ENCODE peak calls at places on chromosomes 6 and 20, in nine cellular contexts. Z is cardiac muscle cell, L is psoas muscle, U is Peyer's patch, F is tibial artery, H is ovary, N is GM23248, M is brain microvascular endothelial cell, K is tibial nerve. P is an unnamed sample. For H3K36me3, the result is how much of the 10 kb centered on the place peaks cover.

GRCh38 chr6:33192105-33192646 is at the start of gene COL11A2:
- DNase-seq in M (no peak), Z (peak), N (no peak), F (no peak), K (no peak), L (peak), U (no peak), H (no peak), P (peak)

GRCh38 chr6:131761061-131761761 is 46.6 kb upstream of the ENPP1 start:
- DNase-seq in K (no peak), Z (no peak), H (no peak), F (no peak), N (peak), L (no peak), M (peak), U (no peak), P (no peak)

GRCh38 chr20:36768768-36769430 is 4.7 kb downstream of the DSN1 start:
- DNase-seq in N (peak), Z (no peak), H (no peak), F (no peak), M (no peak), K (no peak), L (no peak), U (no peak), P (no peak)

GRCh38 chr6:30855429-30856069 is 28.8 kb upstream of the DDR1 start:
- DNase-seq in F (no peak), U (no peak), H (no peak), L (no peak), M (no peak), Z (no peak), K (no peak), N (no peak), P (no peak)

GRCh38 chr6:9250852-9251251 is 815.5 kb upstream of the SLC35B3 start:
- DNase-seq in M (peak), N (peak), F (no peak), K (no peak), Z (peak), L (no peak), H (no peak), U (no peak), P (no peak)

GRCh38 chr20:44104807-44105517 is 82.0 kb downstream of the JPH2 start:
- DNase-seq in Z (peak), F (no peak), M (peak), K (no peak), U (no peak), L (no peak), N (peak), H (no peak), P (no peak)

GRCh38 chr20:19633985-19634384 is 124.1 kb upstream of the RIN2 start:
- DNase-seq in H (no peak), L (no peak), N (no peak), Z (peak), M (peak), K (no peak), F (no peak), U (no peak), P (no peak)

GRCh38 chr20:15296422-15296821 is 959.0 kb upstream of the FLRT3 start:
- DNase-seq in K (no peak), N (no peak), Z (no peak), U (no peak), F (no peak), M (no peak), L (no peak), H (no peak), P (no peak)

GRCh38 chr6:20870493-20870892 is 336.2 kb downstream of the CDKAL1 start:
- DNase-seq in F (no peak), L (no peak), K (no peak), H (no peak), M (no peak), N (no peak), U (no peak), Z (no peak), P (no peak)

GRCh38 chr20:63308218-63308911 is 15.4 kb downstream of the COL20A1 start:
- DNase-seq in N (no peak), F (no peak), K (no peak), L (no peak), U (no peak), M (no peak), Z (no peak), H (no peak), P (no peak)

GRCh38 chr6:156862711-156863110 is 85.5 kb downstream of the ARID1B start:
- DNase-seq in L (no peak), K (no peak), M (no peak), F (no peak), N (no peak), H (no peak), U (no peak), Z (no peak), P (no peak)

GRCh38 chr6:63307581-63308246 is 12.1 kb downstream of the LGSN start:
- DNase-seq in U (no peak), H (no peak), M (peak), K (no peak), N (peak), L (no peak), F (no peak), Z (peak), P (no peak)

GRCh38 chr6:44563397-44563796 is 175.9 kb downstream of the CDC5L start:
- DNase-seq in F (no peak), H (no peak), K (peak), Z (no peak), M (no peak), U (no peak), N (peak), L (no peak), P (no peak)

GRCh38 chr6:68635706-68636513 is 828 bp downstream of the ADGRB3 start:
- DNase-seq in Z (peak), F (peak), N (peak), K (no peak), H (no peak), M (peak), L (peak), U (no peak), P (no peak)

GRCh38 chr6:68633654-68634502 is 1.2 kb upstream of the ADGRB3 start:
- DNase-seq in M (no peak), N (no peak), K (no peak), F (no peak), H (no peak), L (no peak), U (no peak), Z (no peak), P (no peak)

GRCh38 chr6:68634503-68635411 is at the start of gene ADGRB3:
- DNase-seq in H (peak), K (peak), Z (peak), N (peak), M (peak), L (peak), F (peak), U (peak), P (peak)

GRCh38 chr6:68635412-68635705 is 277 bp downstream of the ADGRB3 start:
- DNase-seq in K (no peak), U (no peak), L (no peak), Z (no peak), N (no peak), M (no peak), H (no peak), F (no peak), P (no peak)

DNA sequence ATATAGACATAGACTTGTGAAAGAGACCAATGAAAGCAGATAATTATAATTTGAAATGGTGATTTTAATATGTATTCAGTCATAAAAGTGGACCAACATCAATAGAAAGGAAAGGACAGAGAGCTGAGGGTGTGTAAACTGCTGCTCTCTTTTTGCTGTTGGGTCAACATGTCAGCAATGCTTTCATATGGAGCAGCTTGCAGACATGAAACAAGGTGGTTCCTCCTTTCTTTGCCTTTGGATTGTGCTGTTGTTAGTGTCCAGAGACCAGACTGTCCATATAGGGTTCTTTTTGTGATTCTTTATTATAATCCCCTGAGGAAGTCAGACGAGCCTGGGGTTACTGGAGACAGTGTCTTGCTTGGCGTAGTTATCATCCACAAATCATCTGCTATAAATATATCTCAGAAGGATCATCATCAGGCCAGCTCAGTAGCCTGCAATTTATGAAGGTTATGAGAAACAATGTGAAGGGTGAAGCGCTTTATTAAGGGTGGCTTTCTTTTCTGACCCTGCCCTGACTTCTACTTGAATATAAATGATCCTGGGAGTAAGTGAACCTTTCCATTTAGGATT is 2.4 kb upstream of the ADGRB3 start:
- DNase-seq in F (no peak), H (no peak), Z (no peak), M (no peak), L (no peak), U (no peak), K (no peak), N (no peak), P (no peak)
- H3K4me3 ChIP-seq in F (no peak), H (no peak), Z (no peak), M (no peak), L (peak), U (no peak), K (no peak), N (no peak), P (no peak)

GRCh38 chr6:149014631-149015171 is 267.9 kb downstream of the UST start:
- DNase-seq in K (no peak), M (peak), F (no peak), Z (no peak), L (no peak), U (no peak), H (no peak), N (peak), P (no peak)
- H3K27ac ChIP-seq in K (no peak), M (peak), F (no peak), Z (no peak), L (no peak), U (no peak), H (no peak), N (peak), P (no peak)

GRCh38 chr20:3255728-3256127 is 16.7 kb upstream of the SLC4A11 start:
- DNase-seq in H (no peak), F (no peak), N (no peak), M (no peak), K (no peak), L (no peak), Z (no peak), U (no peak), P (no peak)
- H3K36me3 ChIP-seq in H (under half), F (half or more), N (under half), M (under half), K (under half), L (under half), Z (under half), U (under half), P (under half)

DNA sequence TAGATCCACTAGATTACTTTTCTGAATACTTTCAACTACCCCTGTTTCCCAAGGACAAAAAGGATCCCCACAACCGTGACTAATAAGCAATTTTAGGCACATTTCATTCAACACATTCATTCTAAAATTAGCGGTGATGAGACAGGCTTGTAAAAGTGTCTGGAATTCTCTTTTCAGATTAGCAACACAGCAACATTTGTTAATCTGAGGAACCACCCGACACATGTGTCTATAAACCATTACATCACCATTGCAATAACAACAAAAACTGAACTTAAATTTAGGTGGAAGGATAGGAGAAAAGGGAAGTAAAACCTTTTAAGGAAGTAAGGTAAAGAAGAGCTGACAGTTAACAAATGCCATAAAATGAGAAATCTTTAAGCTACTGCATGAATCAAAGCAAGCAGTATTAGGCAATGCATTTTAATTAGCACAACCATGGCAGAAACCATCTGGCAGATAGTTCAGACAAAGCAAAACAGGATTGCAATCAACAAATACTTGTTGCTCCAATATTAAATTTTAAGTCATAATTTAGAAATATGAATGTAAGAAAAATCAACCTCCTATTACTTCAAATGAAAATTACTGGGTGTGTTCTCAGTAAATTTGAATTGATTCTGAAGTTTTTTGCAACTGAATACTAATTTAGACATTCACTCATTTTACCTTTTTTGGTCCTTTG is 49.0 kb downstream of the MAP3K7 start:
- DNase-seq in M (peak), L (no peak), Z (peak), U (no peak), F (no peak), K (no peak), N (peak), H (no peak), P (no peak)
- H3K4me3 ChIP-seq in M (no peak), L (no peak), Z (no peak), U (no peak), F (no peak), K (no peak), N (no peak), H (no peak), P (no peak)

GRCh38 chr20:17651761-17652388 is 30.2 kb downstream of the RRBP1 start:
- DNase-seq in F (peak), H (no peak), L (peak), Z (no peak), U (peak), N (peak), M (no peak), K (no peak), P (no peak)
- H3K27ac ChIP-seq in F (no peak), H (no peak), L (no peak), Z (no peak), U (no peak), N (peak), M (no peak), K (no peak), P (no peak)

GRCh38 chr6:47621838-47622449 is 76.4 kb upstream of the ADGRF4 start:
- DNase-seq in F (no peak), H (no peak), L (no peak), U (no peak), M (no peak), N (no peak), Z (no peak), K (no peak), P (no peak)
- H3K36me3 ChIP-seq in F (under half), H (under half), L (under half), U (half or more), M (under half), N (under half), Z (under half), K (under half), P (under half)

GRCh38 chr6:150025201-150025917 is at the start of gene RAET1L:
- DNase-seq in H (no peak), K (peak), F (no peak), Z (no peak), M (peak), L (no peak), U (no peak), N (peak), P (no peak)
- H3K4me3 ChIP-seq in H (peak), K (no peak), F (peak), Z (no peak), M (peak), L (peak), U (peak), N (peak), P (no peak)

P was measured in CD4-positive, alpha-beta memory T cell.